ENCODE peak calls at places on chromosomes 13 and 19, in four cellular contexts. S is LHCN-M2; R is stomach; K is stimulated activated CD8-positive, alpha-beta memory T cell treated with anti-CD3 and anti-CD28 coated beads, Interleukin-12 subunit alpha, Interleukin-12 subunit beta, amount 100 ng/mL, for 4 hours. X is an unnamed sample.

GRCh38 chr19:4066682-4067395 is at the start of gene ZBTB7A:
- DNase-seq in S (peak), R (peak), K (peak), X (peak)

GRCh38 chr13:66501187-66501586 is 728.9 kb downstream of the PCDH9 start:
- DNase-seq in K (no peak), S (peak), R (no peak), X (peak)

GRCh38 chr13:78802912-78803311 is 144.0 kb upstream of the OBI1 start:
- DNase-seq in S (no peak), R (no peak), K (no peak), X (no peak)

GRCh38 chr13:54637377-54637776 is 1608.8 kb downstream of the OLFM4 start:
- DNase-seq in R (no peak), K (no peak), S (no peak), X (no peak)

GRCh38 chr13:71005919-71006318 is 861.1 kb downstream of the DACH1 start:
- DNase-seq in S (no peak), K (no peak), R (no peak), X (no peak)

GRCh38 chr13:77299587-77299986 is 27.3 kb downstream of the MYCBP2 start:
- DNase-seq in R (no peak), K (no peak), S (no peak), X (no peak)

GRCh38 chr19:3849092-3849491 is 19.7 kb downstream of the ZFR2 start:
- DNase-seq in K (peak), S (no peak), R (peak), X (peak)

GRCh38 chr13:80742027-80742426 is 401.1 kb upstream of the SPRY2 start:
- DNase-seq in S (peak), K (no peak), R (no peak), X (peak)

X was measured in HCEC 1CT.